ENCODE peak calls at places on chromosome 15, in five cellular contexts. G, S, U, N and R are unnamed samples.

GRCh38 chr15:43239732-43240491 is 19.1 kb upstream of the EPB42 start:
- DNase-seq in G (no peak), S (no peak), U (no peak), N (no peak), R (no peak)

GRCh38 chr15:51736069-51736468 is 1.4 kb downstream of the LYSMD2 start:
- DNase-seq in G (peak), S (no peak), U (no peak), N (no peak), R (no peak)

GRCh38 chr15:62108411-62108810 is 41.6 kb downstream of the C2CD4A start:
- DNase-seq in G (no peak), S (no peak), U (no peak), N (no peak), R (no peak)

GRCh38 chr15:25725758-25726157 is 137.4 kb downstream of the ATP10A start:
- DNase-seq in G (no peak), S (no peak), U (no peak), N (no peak), R (peak)

GRCh38 chr15:73838795-73839565 is 34.4 kb upstream of the TBC1D21 start:
- DNase-seq in G (peak), S (peak), U (no peak), N (no peak), R (no peak)

GRCh38 chr15:28082891-28083688 is 16.0 kb downstream of the OCA2 start:
- DNase-seq in G (no peak), S (no peak), U (no peak), N (no peak), R (no peak)

GRCh38 chr15:59501531-59502113 is 63.6 kb downstream of the FAM81A start:
- DNase-seq in G (peak), S (no peak), U (peak), N (no peak), R (no peak)

GRCh38 chr15:49982586-49982985 is 136.4 kb downstream of the ATP8B4 start:
- DNase-seq in G (peak), S (no peak), U (no peak), N (no peak), R (no peak)

GRCh38 chr15:25862469-25863066 is 559 bp downstream of the ATP10A start:
- DNase-seq in G (peak), S (no peak), U (no peak), N (peak), R (no peak)

GRCh38 chr15:79051941-79052731 is 38.4 kb downstream of the RASGRF1 start:
- DNase-seq in G (no peak), S (no peak), U (no peak), N (no peak), R (no peak)

GRCh38 chr15:80976851-80977250 is 12.8 kb downstream of the MESD start:
- DNase-seq in G (no peak), S (no peak), U (no peak), N (no peak), R (no peak)

GRCh38 chr15:68638953-68639500 is 60.2 kb downstream of the CORO2B start:
- DNase-seq in G (no peak), S (no peak), U (no peak), N (no peak), R (no peak)

GRCh38 chr15:29812384-29812694 is 9.9 kb downstream of the TJP1 start:
- DNase-seq in G (peak), S (no peak), U (no peak), N (no peak), R (no peak)

GRCh38 chr15:49686626-49687025 is 65.8 kb downstream of the DTWD1 start:
- DNase-seq in G (peak), S (no peak), U (no peak), N (no peak), R (no peak)

GRCh38 chr15:28998511-28998910 is 112.7 kb downstream of the APBA2 start:
- DNase-seq in G (peak), S (no peak), U (no peak), N (no peak), R (no peak)

GRCh38 chr15:85750807-85751730 is 43.7 kb downstream of the KLHL25 start:
- DNase-seq in G (peak), S (peak), U (no peak), N (peak), R (peak)

GRCh38 chr15:51077565-51078153 is 17.0 kb downstream of the TNFAIP8L3 start:
- DNase-seq in G (peak), S (peak), U (peak), N (no peak), R (no peak)

GRCh38 chr15:70253461-70254156 is 155.9 kb upstream of the TLE3 start:
- DNase-seq in G (no peak), S (no peak), U (no peak), N (no peak), R (no peak)

GRCh38 chr15:89130194-89130593 is 41.9 kb downstream of the ABHD2 start:
- DNase-seq in G (no peak), S (no peak), U (no peak), N (no peak), R (no peak)
- TF ChIP-seq CTCF in G (no peak), S (no peak), U (no peak), N (no peak), R (no peak)

DNA sequence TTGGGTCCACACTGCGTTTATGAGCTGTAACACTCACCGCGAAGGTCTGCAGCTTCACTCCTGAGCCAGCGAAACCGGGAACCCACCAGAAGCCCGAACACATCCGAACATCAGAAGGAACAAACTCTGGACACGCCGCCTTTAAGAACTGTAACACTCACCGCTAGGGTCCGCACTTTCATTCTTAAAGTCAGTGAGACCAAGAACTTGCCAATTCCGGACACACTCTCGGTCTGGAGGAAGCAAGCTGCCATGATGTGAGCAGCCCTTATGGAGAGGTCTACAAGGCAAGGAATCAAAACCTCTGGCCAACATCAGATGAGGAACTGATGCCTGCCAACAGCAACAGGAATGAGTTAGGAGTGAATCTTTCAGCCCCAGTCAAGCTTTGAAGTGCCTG is 62.9 kb downstream of the SLC28A2 start:
- DNase-seq in G (peak), S (peak), U (no peak), N (peak), R (no peak)
- TF ChIP-seq CTCF in G (peak), S (peak), U (peak), N (no peak), R (peak)

DNA sequence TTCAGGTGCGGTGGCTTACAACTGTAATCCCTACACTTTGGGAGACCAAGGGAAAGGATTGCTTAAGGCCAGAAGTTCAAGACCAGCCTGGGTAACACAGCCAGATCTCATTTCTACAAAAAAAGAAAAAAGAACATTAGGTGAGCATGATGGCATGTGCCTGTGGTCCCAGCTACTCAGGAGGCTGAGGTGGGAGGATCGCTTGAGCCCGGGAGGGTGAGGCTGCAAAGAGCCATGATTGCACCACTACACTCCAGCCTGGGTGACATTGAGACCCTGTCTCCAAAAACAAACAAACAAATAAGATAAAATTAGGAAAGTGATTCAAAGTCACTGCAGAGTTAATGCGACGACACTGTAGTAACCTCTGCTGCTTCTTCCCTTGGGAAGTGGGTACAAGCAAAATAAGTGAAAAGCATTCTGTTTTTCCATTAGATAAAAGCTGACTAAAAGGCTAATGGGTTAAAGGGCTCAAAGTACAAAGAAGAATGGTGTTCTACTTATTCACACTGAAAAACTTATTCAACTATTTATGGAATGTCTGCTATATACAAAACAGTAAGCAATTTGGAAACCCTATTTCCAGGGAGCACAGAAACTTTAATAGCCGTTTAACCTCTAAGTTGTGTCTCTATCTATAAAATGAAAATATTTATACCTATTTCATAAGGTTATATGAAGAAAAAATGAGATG is 8.0 kb upstream of the RPS27L start:
- DNase-seq in G (no peak), S (no peak), U (no peak), N (no peak), R (no peak)
- TF ChIP-seq CTCF in G (no peak), S (no peak), U (no peak), N (no peak), R (no peak)

GRCh38 chr15:42149493-42150245 is 6.8 kb downstream of the PLA2G4F start:
- DNase-seq in G (no peak), S (no peak), U (no peak), N (no peak), R (no peak)
- TF ChIP-seq CTCF in G (no peak), S (no peak), U (no peak), N (no peak), R (no peak)

DNA sequence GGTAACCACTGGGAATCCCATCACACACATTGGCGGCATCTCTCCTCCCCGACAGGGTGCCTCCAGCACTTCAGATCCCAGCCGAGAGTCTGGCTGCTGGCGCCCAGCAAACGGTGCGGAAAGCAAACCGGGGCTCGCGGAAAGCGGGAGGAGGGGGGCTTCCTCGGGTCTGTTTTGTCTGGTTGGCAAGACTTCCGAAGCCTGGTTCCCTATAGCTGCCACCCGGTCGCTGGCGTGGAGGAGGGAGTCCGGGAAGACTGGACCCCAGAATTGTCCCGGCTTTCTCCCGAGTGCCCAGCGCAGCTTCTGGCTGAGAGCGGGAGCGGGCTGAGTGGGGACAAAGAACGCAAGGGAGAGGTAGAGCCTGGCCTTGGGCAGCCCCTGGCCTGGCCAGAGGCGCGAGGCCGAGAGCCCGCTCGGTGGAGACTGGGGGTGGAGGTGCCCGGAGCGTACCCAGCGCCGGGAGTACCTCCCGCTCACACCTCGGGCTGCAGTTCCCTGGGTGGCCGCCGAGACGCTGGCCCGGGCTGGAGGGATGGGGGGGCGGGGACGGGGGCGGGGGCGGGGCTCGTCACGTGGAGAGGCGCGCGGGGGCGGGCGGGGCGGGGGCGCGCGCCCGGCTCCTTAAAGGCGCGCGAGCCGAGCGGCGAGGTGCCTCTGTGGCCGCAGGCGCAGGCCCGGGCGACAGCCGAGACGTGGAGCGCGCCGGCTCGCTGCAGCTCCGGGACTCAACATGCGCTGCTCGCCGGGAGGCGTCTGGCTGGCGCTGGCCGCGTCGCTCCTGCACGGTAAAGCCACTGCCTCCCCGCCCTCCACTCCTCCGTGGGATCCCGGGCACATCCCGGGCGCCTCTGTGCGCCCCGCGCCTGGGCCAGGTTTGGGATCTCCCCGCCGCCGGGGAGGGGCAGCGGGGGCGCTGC is at the start of gene CHRNA7:
- DNase-seq in G (peak), S (peak), U (peak), N (no peak), R (no peak)
- TF ChIP-seq CTCF in G (peak), S (no peak), U (no peak), N (no peak), R (peak)

DNA sequence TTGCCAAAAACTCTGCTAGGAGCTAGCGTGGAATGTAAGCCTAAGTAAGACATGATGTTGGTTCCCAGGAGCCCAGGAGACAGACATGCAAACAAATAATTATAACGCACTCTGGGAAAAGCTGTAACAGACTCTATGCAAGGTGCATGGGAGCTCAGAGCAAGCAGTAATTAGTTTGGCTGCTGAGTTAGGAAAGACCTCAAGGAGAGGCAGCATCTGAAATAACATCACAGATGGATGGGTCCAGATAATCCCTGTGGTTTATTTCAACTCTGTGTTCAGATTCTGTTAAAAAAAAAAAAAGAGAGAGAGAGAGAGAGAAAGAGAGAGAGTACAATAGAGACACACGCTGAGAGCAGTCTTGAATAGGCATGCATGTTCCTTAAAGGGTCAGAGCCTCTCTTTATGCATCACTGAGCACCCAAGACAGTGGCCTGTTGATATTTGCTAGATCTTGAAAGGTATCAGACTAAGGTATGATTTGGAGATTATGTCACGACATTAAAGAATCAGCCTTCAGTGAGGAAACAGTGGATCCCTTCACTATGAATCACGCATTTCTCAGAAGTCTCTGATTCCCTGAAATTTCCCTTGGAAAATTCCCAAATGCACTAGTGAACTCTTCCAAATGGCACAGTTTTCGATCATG is 124.4 kb upstream of the LIPC start:
- DNase-seq in G (peak), S (no peak), U (no peak), N (no peak), R (no peak)
- TF ChIP-seq CTCF in G (no peak), S (no peak), U (no peak), N (no peak), R (no peak)